ENCODE peak calls at places on chromosomes 11 and 22, in seven cellular contexts. M is brain microvascular endothelial cell, G is fibroblast of villous mesenchyme, N is fibroblast of mammary gland, B is PC-3, F is MM.1S, T is heart left ventricle. Z is an unnamed sample.

GRCh38 chr11:36608491-36609199 is 10.6 kb upstream of the RAG2 start:
- DNase-seq in M (no peak), G (no peak), N (no peak), B (peak; percentile 57), F (no peak), T (no peak), Z (no peak)

GRCh38 chr11:76201672-76202412 is 4.5 kb downstream of the WNT11 start:
- DNase-seq in M (no peak), G (no peak), N (no peak), B (peak; percentile 8), F (no peak), T (no peak), Z (no peak)

GRCh38 chr11:112453601-112454577 is 193.2 kb upstream of the PLET1 start:
- DNase-seq in M (peak; percentile 15), G (peak; percentile 44), N (peak; percentile 58), B (peak; percentile 60), F (peak; percentile 18), T (peak; percentile 51), Z (peak; percentile 40)

GRCh38 chr11:33790088-33790487 is 15.8 kb upstream of the FBXO3 start:
- DNase-seq in M (no peak), G (no peak), N (no peak), B (no peak), F (no peak), T (no peak), Z (no peak)

GRCh38 chr22:46803031-46803880 is 40.8 kb downstream of the TBC1D22A start:
- DNase-seq in M (no peak), G (peak; percentile 20), N (peak; percentile 24), B (peak; percentile 60), F (peak; percentile 68), T (peak; percentile 53), Z (peak; percentile 85)

GRCh38 chr11:96299155-96299883 is 43.7 kb downstream of the MAML2 start:
- DNase-seq in M (no peak), G (no peak), N (no peak), B (no peak), F (no peak), T (no peak), Z (no peak)

GRCh38 chr11:65786008-65786785 is 666 bp upstream of the OVOL1 start:
- DNase-seq in M (no peak), G (no peak), N (no peak), B (no peak), F (no peak), T (no peak), Z (no peak)

GRCh38 chr11:8813658-8814057 is 97.3 kb upstream of the AKIP1 start:
- DNase-seq in M (peak; percentile 75), G (peak; percentile 92), N (peak; percentile 92), B (peak; percentile 79), F (peak; percentile 81), T (peak; percentile 77), Z (peak; percentile 87)

GRCh38 chr22:44691796-44692661 is 10.0 kb upstream of the PRR5 start:
- DNase-seq in M (no peak), G (no peak), N (no peak), B (peak; percentile 60), F (no peak), T (no peak), Z (no peak)

GRCh38 chr11:1509626-1510255 is 23.2 kb upstream of the MOB2 start:
- DNase-seq in M (no peak), G (no peak), N (no peak), B (no peak), F (no peak), T (no peak), Z (no peak)

GRCh38 chr11:78414321-78415051 is 3.1 kb downstream of the GAB2 start:
- DNase-seq in M (no peak), G (peak; percentile 33), N (peak; percentile 49), B (peak; percentile 64), F (no peak), T (no peak), Z (peak; percentile 25)

GRCh38 chr11:43447124-43447523 is 88.4 kb downstream of the TTC17 start:
- DNase-seq in M (no peak), G (no peak), N (no peak), B (no peak), F (no peak), T (no peak), Z (no peak)

GRCh38 chr11:61162092-61162935 is 1.1 kb upstream of the VPS37C start:
- DNase-seq in M (peak; percentile 23), G (peak; percentile 8), N (peak; percentile 61), B (peak; percentile 67), F (peak; percentile 23), T (no peak), Z (peak; percentile 49)

GRCh38 chr11:96293583-96293982 is 49.4 kb downstream of the MAML2 start:
- DNase-seq in M (peak; percentile 39), G (no peak), N (peak; percentile 39), B (no peak), F (no peak), T (no peak), Z (peak; percentile 38)

DNA sequence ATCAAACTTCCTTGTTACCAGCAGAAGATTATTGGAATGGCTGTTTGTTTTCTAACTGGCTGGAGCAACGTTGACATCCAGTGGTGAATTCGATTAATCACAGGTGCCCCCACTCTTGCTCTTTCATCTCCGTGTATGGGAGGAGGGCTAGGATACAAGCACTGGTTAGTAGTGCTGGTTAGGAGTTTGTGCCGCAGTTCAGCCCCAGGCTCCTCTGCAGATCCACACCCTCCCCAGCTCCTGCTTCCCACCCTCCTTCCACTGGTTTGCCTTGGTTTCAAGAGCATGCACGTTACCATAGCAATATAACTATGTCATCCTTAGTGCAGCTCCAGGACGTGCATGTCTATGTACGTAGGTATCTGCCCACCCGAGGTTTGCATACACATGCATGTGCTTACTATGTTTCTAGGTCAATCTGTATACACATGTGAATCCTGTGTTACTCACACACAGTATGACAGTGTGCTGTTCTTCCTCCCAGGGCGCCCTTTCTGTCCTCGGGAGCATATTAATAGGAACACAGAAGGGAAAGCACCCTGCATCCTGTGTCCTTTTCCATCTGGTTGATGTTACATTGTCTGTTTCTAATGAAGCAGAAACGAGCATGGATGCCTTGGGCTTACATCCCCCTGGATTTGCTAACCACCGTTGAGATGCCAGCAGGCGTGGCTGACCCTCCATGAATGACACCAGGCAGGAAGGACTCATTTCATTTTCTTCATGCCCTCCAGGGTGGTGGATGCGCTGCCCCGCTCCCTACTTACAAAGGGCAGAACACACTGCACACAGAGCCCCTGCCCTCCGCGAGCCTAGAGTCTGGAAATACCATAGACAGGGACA is 539.2 kb downstream of the OPCML start:
- DNase-seq in M (peak; percentile 14), G (no peak), N (no peak), B (no peak), F (no peak), T (no peak), Z (no peak)
- TF ChIP-seq CTCF in M (peak; percentile 64), G (no peak), N (no peak), B (no peak), F (no peak), T (no peak), Z (no peak)

DNA sequence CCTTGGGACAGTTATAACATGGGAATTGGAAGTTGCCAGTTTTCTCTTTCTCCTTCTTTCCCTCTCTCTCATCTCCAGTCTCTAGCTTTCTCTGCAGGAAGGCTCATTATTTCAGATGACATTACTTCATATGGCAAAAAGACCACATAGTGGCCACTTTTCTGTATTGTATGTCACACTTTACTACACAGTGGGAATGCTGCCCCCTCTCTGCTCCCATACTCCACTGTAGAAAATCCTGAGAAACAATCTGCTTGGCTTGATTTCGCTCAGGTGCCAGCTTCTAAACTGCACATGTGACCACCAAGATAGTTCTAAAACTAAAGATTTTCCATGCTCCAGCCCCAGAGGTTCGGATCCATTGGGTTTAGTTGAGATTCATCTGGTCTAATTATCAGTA is 860.7 kb upstream of the CCDC90B start:
- DNase-seq in M (no peak), G (no peak), N (no peak), B (no peak), F (no peak), T (no peak), Z (no peak)
- TF ChIP-seq CTCF in M (no peak), G (no peak), N (no peak), B (no peak), F (no peak), T (no peak), Z (no peak)

DNA sequence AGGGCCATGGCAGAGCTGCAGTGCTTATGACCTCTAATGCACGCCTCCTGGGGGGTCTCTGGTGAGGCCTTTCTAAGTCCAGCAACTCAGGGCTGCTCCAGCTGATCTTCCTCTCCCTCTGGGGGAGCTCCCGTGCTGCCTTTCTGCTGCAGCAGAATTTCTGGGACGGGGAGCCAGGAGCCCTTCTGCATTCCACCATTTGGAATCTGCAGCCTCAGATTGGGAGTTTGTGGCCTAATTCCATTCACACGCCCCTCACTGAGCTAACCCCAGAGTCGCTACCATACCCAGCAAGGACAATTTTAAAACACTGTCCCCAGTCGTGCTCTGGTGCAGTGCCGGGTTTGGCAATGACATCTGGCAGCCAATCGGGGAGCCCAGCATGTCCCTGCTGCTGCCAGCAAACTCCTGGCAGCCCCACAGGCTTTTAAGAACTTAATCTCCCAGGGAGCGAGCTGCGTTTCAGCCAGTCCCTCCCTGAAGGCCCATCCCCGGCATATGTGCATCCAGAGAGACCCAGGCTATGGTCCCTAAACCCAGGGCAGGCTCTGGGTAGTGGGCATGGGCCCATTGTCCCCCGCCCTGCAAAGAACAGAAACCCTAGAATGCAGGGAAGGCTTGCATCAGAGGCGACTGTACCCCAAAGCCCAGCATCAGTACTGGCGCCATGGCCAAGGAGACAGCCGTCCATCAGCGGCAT is 4.7 kb downstream of the SHANK2 start:
- DNase-seq in M (no peak), G (no peak), N (no peak), B (no peak), F (no peak), T (peak; percentile 74), Z (no peak)
- TF ChIP-seq CTCF in M (no peak), G (no peak), N (no peak), B (no peak), F (no peak), T (no peak), Z (no peak)

GRCh38 chr11:69540118-69541000 is 58.9 kb downstream of the LINC01488 start:
- DNase-seq in M (no peak), G (no peak), N (no peak), B (peak; percentile 16), F (no peak), T (peak; percentile 70), Z (no peak)
- TF ChIP-seq CTCF in M (peak; percentile 44), G (no peak), N (no peak), B (no peak), F (no peak), T (no peak), Z (no peak)

GRCh38 chr22:29813563-29813962 is 24.5 kb downstream of the ASCC2 start:
- DNase-seq in M (peak; percentile 16), G (peak; percentile 80), N (peak; percentile 54), B (peak; percentile 55), F (no peak), T (no peak), Z (no peak)
- TF ChIP-seq CTCF in M (peak; percentile 36), G (peak; percentile 49), N (peak; percentile 25), B (peak; percentile 51), F (no peak), T (no peak), Z (no peak)

DNA sequence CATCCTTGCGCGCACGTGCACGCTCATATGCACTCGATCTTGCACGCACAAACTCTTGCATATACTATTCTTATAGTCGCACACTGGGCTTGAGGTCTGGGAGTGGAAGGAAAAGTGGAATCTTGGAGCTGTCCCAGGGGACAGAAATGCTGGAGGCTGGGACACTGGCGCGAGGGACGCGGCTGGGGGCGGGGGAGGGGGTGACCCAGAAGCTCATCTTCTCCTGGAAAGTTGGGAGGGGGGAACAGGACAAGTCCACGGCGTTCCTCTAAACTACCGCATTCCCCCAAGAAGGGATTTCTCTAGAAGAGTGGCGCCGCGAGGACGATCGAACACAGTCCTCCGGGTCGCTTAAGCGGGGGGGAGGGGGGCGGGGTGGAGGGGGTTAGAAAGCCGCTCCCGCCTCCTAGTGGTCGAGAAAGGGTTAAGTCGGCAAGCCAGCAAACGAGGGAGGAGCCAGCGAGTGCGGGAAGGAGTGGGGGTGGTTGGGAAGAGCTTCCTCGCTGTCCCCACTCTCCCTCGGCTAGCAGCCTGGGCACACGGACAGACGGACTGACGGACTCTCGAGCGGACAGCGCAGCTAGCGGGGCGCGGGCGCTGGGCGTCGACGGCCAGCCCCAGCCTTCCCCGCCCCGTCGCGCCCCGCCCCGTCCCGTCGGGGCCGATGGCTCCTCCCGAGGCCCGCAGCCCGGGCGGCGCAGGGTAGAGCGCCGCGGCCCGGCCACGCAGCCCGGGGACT is at the start of gene RTN4RL2:
- DNase-seq in M (peak; percentile 20), G (peak; percentile 30), N (peak; percentile 57), B (peak; percentile 72), F (no peak), T (peak; percentile 62), Z (peak; percentile 88)
- TF ChIP-seq CTCF in M (peak; percentile 47), G (no peak), N (peak; percentile 5), B (peak; percentile 33), F (no peak), T (no peak), Z (peak; percentile 45)